ENCODE peak calls at places on chromosomes 11 and 22, in seven cellular contexts. T, R, K, F, G, V and P are unnamed samples.

GRCh38 chr11:31872074-31872440 is 60.9 kb upstream of the PAX6 start:
- DNase-seq in T (no peak), K (no peak), R (no peak), F (no peak), V (no peak), G (no peak), P (no peak)

GRCh38 chr11:87901366-87901765 is 273.9 kb downstream of the RAB38 start:
- DNase-seq in K (no peak), T (no peak), F (no peak), R (no peak), G (no peak), V (no peak), P (no peak)

GRCh38 chr22:23649071-23649501 is 17.0 kb upstream of the DRICH1 start:
- DNase-seq in G (no peak), R (no peak), V (no peak), F (no peak), T (no peak), K (peak; percentile 48), P (peak; percentile 66)

GRCh38 chr11:69419662-69420061 is 61.8 kb upstream of the LINC01488 start:
- DNase-seq in T (no peak), G (no peak), V (no peak), F (no peak), R (no peak), K (peak; percentile 52), P (peak; percentile 59)

GRCh38 chr11:6156628-6157367 is 13.3 kb downstream of the OR52B2 start:
- DNase-seq in T (no peak), K (no peak), R (no peak), F (no peak), G (no peak), V (no peak), P (no peak)

GRCh38 chr11:122344281-122344680 is 228.3 kb upstream of the BLID start:
- DNase-seq in T (no peak), V (no peak), K (no peak), F (no peak), R (no peak), G (no peak), P (no peak)

GRCh38 chr11:72430743-72431570 is 3.4 kb downstream of the CLPB start:
- DNase-seq in T (no peak), R (no peak), G (no peak), V (no peak), F (no peak), K (no peak), P (no peak)

GRCh38 chr11:69192282-69192681 is 36.5 kb downstream of the SMIM38 start:
- DNase-seq in R (no peak), T (no peak), K (no peak), G (no peak), V (no peak), F (no peak), P (no peak)

GRCh38 chr11:130435671-130436070 is 7.3 kb upstream of the ADAMTS8 start:
- DNase-seq in G (no peak), R (no peak), T (no peak), K (no peak), V (no peak), F (no peak), P (no peak)

GRCh38 chr22:46367707-46368191 is 32.2 kb downstream of the TRMU start:
- DNase-seq in G (no peak), F (peak; percentile 83), V (peak; percentile 69), R (peak; percentile 50), T (no peak), K (no peak), P (peak; percentile 92)

GRCh38 chr11:1060885-1061616 is 13.6 kb upstream of the MUC2 start:
- DNase-seq in F (peak; percentile 93), G (no peak), V (no peak), R (peak; percentile 23), K (no peak), T (peak; percentile 59), P (peak; percentile 80)

GRCh38 chr11:70016666-70017347 is 61.3 kb upstream of the ANO1 start:
- DNase-seq in K (no peak), R (no peak), V (no peak), T (peak; percentile 83), G (no peak), F (no peak), P (peak; percentile 41)

GRCh38 chr11:45048870-45049825 is 97.3 kb upstream of the PRDM11 start:
- DNase-seq in G (no peak), F (no peak), T (no peak), V (no peak), K (no peak), R (peak; percentile 71), P (no peak)

GRCh38 chr11:103091024-103091423 is 936 bp downstream of the DCUN1D5 start:
- DNase-seq in T (no peak), F (no peak), K (no peak), V (no peak), G (no peak), R (no peak), P (no peak)

GRCh38 chr22:36644333-36644757 is 59.2 kb downstream of the CACNG2 start:
- DNase-seq in K (no peak), V (no peak), G (no peak), T (no peak), F (peak; percentile 26), R (peak; percentile 39), P (no peak)

GRCh38 chr11:92225206-92225562 is 566 bp downstream of the FAT3 start:
- DNase-seq in F (no peak), T (no peak), K (no peak), V (no peak), G (no peak), R (no peak), P (no peak)

GRCh38 chr11:85844439-85845051 is 10.6 kb upstream of the CCDC83 start:
- DNase-seq in R (no peak), K (no peak), G (no peak), T (no peak), V (no peak), F (no peak), P (no peak)

DNA sequence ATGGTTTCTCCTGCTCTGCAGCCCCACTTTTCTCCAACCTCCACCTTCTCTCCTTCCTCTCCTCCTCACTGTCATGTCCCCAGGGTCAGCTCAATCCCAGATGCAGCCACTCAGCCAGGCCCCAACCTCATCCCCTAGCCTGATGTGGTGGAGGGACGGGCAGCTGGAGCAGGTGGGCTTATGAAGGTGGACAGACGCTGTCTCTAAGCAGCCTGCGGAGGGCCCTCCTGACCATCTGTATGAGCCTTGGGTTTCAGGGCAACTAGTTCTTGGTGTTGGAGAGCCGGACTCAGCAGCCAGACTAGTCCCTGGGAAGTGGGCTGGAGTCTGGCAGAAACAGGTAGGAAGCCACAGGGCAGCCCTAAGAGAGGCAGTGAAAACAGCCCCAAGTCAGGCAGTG is 18.1 kb downstream of the CRYBB2 start:
- DNase-seq in T (no peak), V (no peak), G (no peak), R (no peak), F (no peak), K (no peak), P (no peak)
- H3K4me3 ChIP-seq in T (no peak overlapping the region), V (no peak overlapping the region), G (no peak overlapping the region), R (no peak overlapping the region), F (no peak overlapping the region), K (no peak overlapping the region), P (no peak overlapping the region)

DNA sequence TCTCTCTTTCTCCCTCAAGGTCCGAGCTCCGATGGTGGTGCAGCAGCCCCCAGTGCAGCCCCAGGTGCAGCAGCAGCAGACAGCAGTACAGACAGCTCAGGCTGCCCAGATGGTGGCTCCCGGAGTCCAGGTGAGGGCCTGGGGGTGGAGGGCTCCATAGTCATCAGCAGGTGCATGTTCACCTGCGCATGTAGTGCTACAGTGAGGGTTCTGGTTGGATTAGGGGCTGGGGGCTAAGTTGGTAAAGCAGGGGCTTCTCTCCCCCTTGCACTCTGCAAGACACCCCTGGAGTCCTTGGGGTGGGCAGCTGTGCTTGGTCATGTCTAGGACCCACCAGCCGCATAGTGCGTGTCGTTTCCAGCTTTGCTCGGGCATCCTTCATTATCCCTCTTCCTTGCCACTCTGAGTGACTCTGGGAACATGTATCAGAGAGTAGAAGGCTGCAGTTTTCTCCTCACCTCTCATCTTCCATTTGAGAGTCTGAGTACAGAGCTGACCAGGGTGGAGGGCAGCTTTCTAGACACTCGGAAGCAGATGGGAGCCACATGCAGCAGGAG is 61.2 kb downstream of the MED15 start:
- DNase-seq in F (no peak), K (no peak), G (no peak), V (no peak), T (no peak), R (no peak), P (peak; percentile 64)
- H3K4me1 ChIP-seq in F (peaks cover 6% of the 10 kb centered on the region), K (peaks cover 34% of the 10 kb centered on the region), G (peaks cover 60% of the 10 kb centered on the region), V (peaks cover 87% of the 10 kb centered on the region), T (peaks cover 20% of the 10 kb centered on the region), R (peaks cover 31% of the 10 kb centered on the region), P (peaks cover 70% of the 10 kb centered on the region)

DNA sequence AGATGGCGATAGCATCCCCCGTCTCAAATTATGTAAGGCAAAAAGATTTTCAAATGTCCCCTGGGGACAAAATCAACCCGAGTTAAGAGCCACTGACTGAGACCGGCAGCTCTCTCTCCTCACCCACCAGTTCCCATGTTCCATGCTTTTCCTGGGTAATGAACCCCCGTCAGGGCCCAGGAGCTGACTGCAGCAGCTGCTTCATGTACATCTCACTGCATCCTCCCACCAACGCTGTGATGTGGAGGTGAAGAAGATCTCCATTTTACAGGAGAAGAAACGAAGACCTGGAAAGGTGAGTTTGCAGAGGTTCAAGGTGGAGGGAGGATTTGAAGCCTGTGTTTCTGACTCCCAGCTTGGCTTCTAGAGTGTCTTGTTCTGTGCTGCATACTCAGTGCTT is 481.1 kb downstream of the MIAT start:
- DNase-seq in V (no peak), R (no peak), F (no peak), T (no peak), G (no peak), K (no peak), P (no peak)
- TF ChIP-seq CTCF in V (no peak), R (no peak), F (no peak), T (no peak), G (no peak), K (no peak), P (no peak)

GRCh38 chr11:65787649-65788622 is 1.1 kb downstream of the OVOL1 start:
- DNase-seq in V (no peak), K (no peak), R (no peak), G (no peak), F (peak; percentile 97), T (no peak), P (no peak)
- H3K4me3 ChIP-seq in V (no peak overlapping the region), K (no peak overlapping the region), R (peak overlapping the region; percentile 5), G (peak overlapping the region; percentile 32), F (peak overlapping the region; percentile 61), T (peak overlapping the region; percentile 37), P (no peak overlapping the region)

DNA sequence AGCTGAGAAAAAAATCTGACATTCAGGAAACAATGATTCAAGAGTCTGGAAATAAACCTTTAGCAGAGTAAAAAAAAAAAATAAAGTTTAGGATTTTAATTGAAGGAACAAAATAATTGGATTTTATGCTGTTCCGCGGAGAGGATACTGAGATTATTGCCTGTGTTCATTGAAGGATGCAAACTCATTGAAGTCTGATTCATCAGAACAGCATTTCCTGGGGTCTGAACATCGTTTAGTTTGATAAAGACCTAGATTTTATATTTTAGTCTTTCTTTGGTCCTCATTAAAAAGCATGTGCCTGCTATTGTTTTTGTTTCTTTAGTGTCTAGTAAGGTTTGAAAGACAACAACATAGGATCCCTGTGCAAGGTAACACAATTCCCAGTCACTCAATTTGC is 4.5 kb downstream of the TLCD5 start:
- DNase-seq in T (no peak), V (no peak), K (no peak), G (no peak), R (no peak), F (no peak), P (no peak)
- H3K4me1 ChIP-seq in T (peaks cover 15% of the 10 kb centered on the region), V (peaks cover 8% of the 10 kb centered on the region), K (peaks cover 33% of the 10 kb centered on the region), G (peaks cover 60% of the 10 kb centered on the region), R (peaks cover 64% of the 10 kb centered on the region), F (no peaks in the 10 kb centered on the region), P (peaks cover 24% of the 10 kb centered on the region)

GRCh38 chr11:109858152-109858551 is 235.0 kb upstream of the ZC3H12C start:
- DNase-seq in K (no peak), V (no peak), R (no peak), F (no peak), T (no peak), G (no peak), P (no peak)
- TF ChIP-seq CTCF in K (no peak), V (no peak), R (no peak), F (no peak), T (no peak), G (no peak), P (no peak)